ENCODE peak calls at places on chromosomes 1 and 21, in nine cellular contexts. K is IMR-90; G is mucosa of descending colon; O is HCT116; Y is CD8-positive, alpha-beta T cell; H is NB4; Q is cardiac fibroblast; I is ovary; X is GM12865. F is an unnamed sample.

GRCh38 chr21:32414579-32415358 is 2.3 kb downstream of the EVA1C start:
- DNase-seq in Y (no peak), X (no peak), Q (peak; percentile 73), G (no peak), O (no peak), I (peak; percentile 7), H (no peak), K (peak; percentile 63), F (no peak)

GRCh38 chr1:210369425-210369824 is 40.7 kb downstream of the HHAT start:
- DNase-seq in X (no peak), Q (no peak), O (no peak), Y (no peak), G (no peak), K (no peak), I (no peak), H (no peak), F (no peak)

GRCh38 chr1:245046310-245046709 is 108.5 kb upstream of the KIF26B start:
- DNase-seq in I (no peak), H (no peak), G (no peak), O (no peak), K (no peak), X (no peak), Y (no peak), Q (no peak), F (no peak)

GRCh38 chr1:244435562-244436205 is 16.0 kb downstream of the ADSS2 start:
- DNase-seq in Y (no peak), Q (peak; percentile 79), H (no peak), X (no peak), K (peak; percentile 71), I (no peak), G (no peak), O (peak; percentile 12), F (no peak)

GRCh38 chr1:7679873-7680790 is 91.0 kb upstream of the VAMP3 start:
- DNase-seq in K (peak; percentile 13), G (peak; percentile 53), O (no peak), X (peak; percentile 23), I (peak; percentile 71), Q (peak; percentile 17), Y (peak; percentile 24), H (peak; percentile 42), F (peak; percentile 60)

GRCh38 chr1:89125571-89126233 is at the start of gene GBP2:
- DNase-seq in K (peak; percentile 85), X (peak; percentile 10), O (no peak), H (peak; percentile 84), Y (no peak), Q (peak; percentile 85), I (no peak), G (peak; percentile 52), F (no peak)

GRCh38 chr1:62245201-62245600 is 50.6 kb downstream of the L1TD1 start:
- DNase-seq in H (no peak), K (no peak), Y (no peak), I (no peak), X (no peak), Q (no peak), O (no peak), G (no peak), F (no peak)

GRCh38 chr1:204130178-204130577 is 21.7 kb downstream of the ETNK2 start:
- DNase-seq in O (no peak), Q (no peak), Y (no peak), G (no peak), K (no peak), X (no peak), I (peak; percentile 62), H (no peak), F (no peak)

GRCh38 chr1:33710989-33711388 is 152.9 kb upstream of the HMGB4 start:
- DNase-seq in G (no peak), K (peak; percentile 2), H (no peak), Y (no peak), I (no peak), Q (no peak), O (no peak), X (no peak), F (no peak)

GRCh38 chr1:161180643-161181042 is 3.3 kb upstream of the B4GALT3 start:
- DNase-seq in I (no peak), H (peak; percentile 62), G (no peak), O (no peak), X (no peak), K (no peak), Q (peak; percentile 55), Y (no peak), F (no peak)

GRCh38 chr1:187848321-187848720 is 1019.6 kb downstream of the PLA2G4A start:
- DNase-seq in Q (no peak), O (no peak), H (no peak), K (peak; percentile 13), I (no peak), Y (no peak), G (no peak), X (no peak), F (no peak)

GRCh38 chr1:172978595-172978994 is 72.1 kb downstream of the TNFSF18 start:
- DNase-seq in X (no peak), I (no peak), Y (no peak), H (no peak), Q (peak; percentile 22), O (no peak), K (no peak), G (no peak), F (no peak)

GRCh38 chr1:110628356-110629105 is 22.4 kb upstream of the KCNA2 start:
- DNase-seq in G (no peak), I (no peak), K (no peak), H (no peak), Y (no peak), X (no peak), Q (no peak), O (no peak), F (no peak)

GRCh38 chr1:109765896-109766615 is 2.3 kb upstream of the EPS8L3 start:
- DNase-seq in H (no peak), Q (no peak), I (peak; percentile 19), X (no peak), K (no peak), G (peak; percentile 81), O (no peak), Y (no peak), F (no peak)

GRCh38 chr1:29550119-29550841 is 314.0 kb downstream of the PTPRU start:
- DNase-seq in Q (no peak), X (no peak), I (no peak), K (no peak), H (no peak), Y (no peak), G (no peak), O (no peak), F (peak; percentile 66)

GRCh38 chr1:212980123-212980800 is 29.9 kb downstream of the VASH2 start:
- DNase-seq in G (no peak), Q (peak; percentile 79), Y (no peak), O (no peak), K (peak; percentile 90), X (no peak), I (no peak), H (no peak), F (no peak)
- TF ChIP-seq CTCF in G (no peak), Q (peak; percentile 22), Y (no peak), O (no peak), K (peak; percentile 11), X (peak; percentile 25), I (no peak), H (no peak), F (no peak)

GRCh38 chr21:44370771-44371410 is 17.5 kb downstream of the TRPM2 start:
- DNase-seq in O (no peak), X (no peak), G (no peak), Q (no peak), H (no peak), I (peak; percentile 44), K (no peak), Y (no peak), F (no peak)

GRCh38 chr21:44371596-44371995 is 18.2 kb downstream of the TRPM2 start:
- DNase-seq in K (no peak), H (no peak), Y (no peak), I (no peak), Q (no peak), O (no peak), G (no peak), X (no peak), F (no peak)

GRCh38 chr21:44370027-44370735 is 16.8 kb downstream of the TRPM2 start:
- DNase-seq in Y (no peak), O (no peak), X (no peak), K (peak; percentile 7), H (no peak), Q (peak; percentile 49), G (no peak), I (peak; percentile 71), F (no peak)

GRCh38 chr21:44366586-44367211 is 13.3 kb downstream of the TRPM2 start:
- DNase-seq in H (no peak), X (no peak), O (no peak), K (no peak), Q (no peak), G (no peak), Y (no peak), I (no peak), F (no peak)

DNA sequence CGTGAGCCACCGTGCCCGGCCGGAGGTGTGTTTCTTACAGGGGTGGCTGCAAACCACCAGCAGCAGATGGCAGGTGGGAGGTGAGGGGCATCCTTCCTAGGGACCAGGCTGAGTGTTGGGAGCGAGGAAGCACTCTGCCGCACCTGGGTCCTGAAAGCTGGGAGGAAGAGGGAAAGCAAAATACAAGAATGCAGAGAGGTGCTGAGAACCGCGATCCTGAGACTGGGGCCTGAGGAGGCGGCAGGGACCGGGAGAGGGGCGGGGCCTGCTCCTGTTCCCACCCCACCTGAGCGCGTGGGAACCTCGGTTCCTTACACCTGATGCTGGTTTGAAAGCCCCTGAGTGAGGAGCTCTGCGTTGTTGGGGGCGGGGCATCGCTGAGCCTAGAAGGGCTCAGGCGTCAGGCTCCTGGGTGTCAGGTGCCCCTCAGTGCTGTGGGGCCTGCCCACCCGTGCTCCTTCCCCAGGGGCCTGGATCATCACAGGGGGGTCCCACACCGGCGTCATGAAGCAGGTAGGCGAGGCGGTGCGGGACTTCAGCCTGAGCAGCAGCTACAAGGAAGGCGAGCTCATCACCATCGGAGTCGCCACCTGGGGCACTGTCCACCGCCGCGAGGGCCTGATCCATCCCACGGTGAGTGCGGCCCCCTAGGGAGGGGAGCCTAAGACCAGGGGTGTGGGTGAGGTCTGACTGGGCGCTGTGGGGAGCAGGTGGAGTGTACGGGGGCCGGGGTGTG is 15.5 kb downstream of the TRPM2 start:
- DNase-seq in X (no peak), G (no peak), Q (no peak), H (no peak), Y (no peak), O (no peak), K (no peak), I (no peak), F (no peak)
- H3K4me3 ChIP-seq in X (no peak overlapping the region), G (no peak overlapping the region), Q (no peak overlapping the region), H (no peak overlapping the region), Y (no peak overlapping the region), O (no peak overlapping the region), K (no peak overlapping the region), I (no peak overlapping the region), F (no peak overlapping the region)

GRCh38 chr21:36757246-36757645 is 58.3 kb downstream of the SIM2 start:
- DNase-seq in K (no peak), Q (no peak), I (no peak), Y (no peak), H (no peak), X (no peak), O (no peak), G (no peak), F (no peak)
- TF ChIP-seq CTCF in K (no peak), Q (no peak), I (no peak), Y (no peak), H (no peak), X (no peak), O (no peak), G (no peak), F (no peak)

DNA sequence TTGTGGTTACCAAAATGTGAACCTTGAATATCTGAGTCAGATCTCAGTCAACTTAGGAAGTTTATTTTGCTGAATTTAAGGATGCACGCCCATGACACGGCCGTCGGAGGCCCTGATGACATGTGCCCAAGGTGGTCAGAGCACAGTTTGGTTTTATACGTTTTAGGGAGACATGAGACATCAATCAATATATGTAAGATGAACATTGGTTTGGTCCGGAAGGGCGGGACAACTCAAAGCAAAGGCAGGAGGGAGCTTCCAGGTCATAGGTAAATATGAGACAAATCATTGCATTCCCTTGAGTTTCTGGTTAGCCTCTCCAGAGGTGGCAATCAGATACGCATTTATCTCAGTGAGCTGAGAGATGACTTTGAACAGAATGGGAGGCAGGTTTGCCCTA is 1.0 kb upstream of the PRMT2 start:
- DNase-seq in Q (no peak), H (peak; percentile 17), I (no peak), Y (no peak), G (peak; percentile 24), X (no peak), K (no peak), O (no peak), F (no peak)
- H3K4me3 ChIP-seq in Q (no peak overlapping the region), H (peak overlapping the region; percentile 62), I (no peak overlapping the region), Y (peak overlapping the region; percentile 97), G (no peak overlapping the region), X (peak overlapping the region; percentile 83), K (no peak overlapping the region), O (peak overlapping the region; percentile 88), F (peak overlapping the region; percentile 81)

F was measured in lower lobe of right lung.